ENCODE peak calls at places on chromosomes 4 and X, in four cellular contexts. L is effector memory CD4-positive, alpha-beta T cell; F is mucosa of descending colon; Q is PC-3. P is an unnamed sample.

GRCh38 chr4:94410678-94411206 is 41.0 kb upstream of the PDLIM5 start:
- DNase-seq in L (no peak), F (no peak), Q (peak; percentile 22), P (no peak)

GRCh38 chrX:30085571-30085970 is 129.8 kb upstream of the MAGEB2 start:
- DNase-seq in L (no peak), F (no peak), Q (no peak), P (no peak)

GRCh38 chr4:10458190-10458589 is 964 bp upstream of the ZNF518B start:
- DNase-seq in L (no peak), F (peak; percentile 47), Q (no peak), P (no peak)

GRCh38 chr4:183722738-183723560 is 63.9 kb downstream of the TRAPPC11 start:
- DNase-seq in L (peak; percentile 35), F (peak; percentile 82), Q (peak; percentile 75), P (peak; percentile 14)

GRCh38 chr4:100907465-100908454 is 389.9 kb upstream of the EMCN start:
- DNase-seq in L (no peak), F (no peak), Q (peak; percentile 50), P (peak; percentile 2)

GRCh38 chrX:1658083-1658463 is 43.2 kb downstream of the ASMT start:
- DNase-seq in L (no peak), F (no peak), Q (no peak), P (no peak)

GRCh38 chr4:111466821-111467605 is 678.2 kb upstream of the FAM241A start:
- DNase-seq in L (no peak), F (no peak), Q (no peak), P (peak; percentile 23)

GRCh38 chr4:158778065-158778711 is 9.4 kb downstream of the FNIP2 start:
- DNase-seq in L (no peak), F (no peak), Q (no peak), P (no peak)

GRCh38 chrX:50613846-50614245 is 143.2 kb upstream of the DGKK start:
- DNase-seq in L (no peak), F (no peak), Q (no peak), P (peak; percentile 16)

GRCh38 chr4:35525192-35525978 is 718.9 kb downstream of the ARAP2 start:
- DNase-seq in L (no peak), F (peak; percentile 26), Q (peak; percentile 2), P (no peak)

GRCh38 chr4:151029537-151029936 is 14.5 kb upstream of the LRBA start:
- DNase-seq in L (no peak), F (no peak), Q (no peak), P (no peak)

GRCh38 chrX:104270916-104271512 is 16.3 kb upstream of the ESX1 start:
- DNase-seq in L (no peak), F (no peak), Q (peak; percentile 82), P (peak; percentile 4)

DNA sequence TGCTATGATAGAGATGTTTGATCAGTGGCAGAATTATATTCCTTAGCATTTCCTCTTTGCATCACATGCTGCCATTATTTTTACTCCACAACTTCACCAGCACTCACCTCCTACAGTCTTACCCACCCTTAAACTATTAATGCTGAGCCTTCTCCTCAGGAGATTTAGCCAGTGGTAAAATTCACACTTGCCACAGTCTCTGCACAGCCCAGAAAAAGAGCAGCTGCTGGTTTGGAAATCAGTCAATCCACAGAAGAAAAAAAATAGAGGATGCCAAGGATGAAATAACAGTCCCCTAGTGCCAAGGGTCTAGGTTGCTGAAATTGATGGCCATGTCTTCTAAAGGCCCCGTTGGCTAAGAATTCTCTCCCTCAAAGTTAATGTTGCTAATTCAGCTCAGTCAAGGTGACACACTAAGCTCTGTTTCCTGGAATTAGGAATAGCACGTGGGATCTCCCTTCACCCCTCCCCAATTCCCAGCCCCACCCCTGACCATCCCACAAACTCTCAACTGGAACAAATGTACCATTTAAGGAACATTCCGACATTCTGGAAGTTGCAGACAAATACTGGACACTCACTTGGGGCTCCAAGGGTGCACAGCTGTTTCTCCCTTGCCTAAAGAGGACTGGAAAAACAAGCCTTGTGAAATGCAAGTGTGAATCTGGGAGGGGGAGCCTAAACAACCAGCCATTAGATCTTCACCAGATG is 5.7 kb downstream of the ATP1B4 start:
- DNase-seq in L (no peak), F (no peak), Q (no peak), P (no peak)
- H3K4me1 ChIP-seq in L (no peaks in the 10 kb centered on the region), F (no peaks in the 10 kb centered on the region), Q (no peaks in the 10 kb centered on the region), P (no peaks in the 10 kb centered on the region)

DNA sequence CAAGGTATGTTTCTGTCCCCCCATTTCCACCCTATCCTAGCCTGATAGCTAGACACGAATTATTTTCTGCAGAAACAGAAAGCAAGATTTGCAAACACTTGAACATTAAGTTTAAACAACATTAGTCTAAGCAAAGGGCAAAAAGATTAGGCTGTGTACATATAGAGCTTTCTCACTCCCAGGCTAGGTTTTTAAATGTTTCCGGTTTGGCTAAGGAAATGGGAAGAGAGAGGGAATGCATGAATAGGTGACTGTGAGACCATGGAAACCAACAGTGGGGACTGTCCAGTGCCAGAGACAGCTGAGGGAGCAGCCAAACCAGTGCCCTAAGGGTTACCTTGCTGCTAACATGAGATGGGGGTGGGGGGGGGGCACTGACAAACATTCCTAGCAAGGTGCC is 242.7 kb downstream of the SCFD2 start:
- DNase-seq in L (no peak), F (no peak), Q (no peak), P (no peak)
- H3K4me1 ChIP-seq in L (no peaks in the 10 kb centered on the region), F (peaks cover 12% of the 10 kb centered on the region), Q (no peaks in the 10 kb centered on the region), P (peaks cover 9% of the 10 kb centered on the region)

DNA sequence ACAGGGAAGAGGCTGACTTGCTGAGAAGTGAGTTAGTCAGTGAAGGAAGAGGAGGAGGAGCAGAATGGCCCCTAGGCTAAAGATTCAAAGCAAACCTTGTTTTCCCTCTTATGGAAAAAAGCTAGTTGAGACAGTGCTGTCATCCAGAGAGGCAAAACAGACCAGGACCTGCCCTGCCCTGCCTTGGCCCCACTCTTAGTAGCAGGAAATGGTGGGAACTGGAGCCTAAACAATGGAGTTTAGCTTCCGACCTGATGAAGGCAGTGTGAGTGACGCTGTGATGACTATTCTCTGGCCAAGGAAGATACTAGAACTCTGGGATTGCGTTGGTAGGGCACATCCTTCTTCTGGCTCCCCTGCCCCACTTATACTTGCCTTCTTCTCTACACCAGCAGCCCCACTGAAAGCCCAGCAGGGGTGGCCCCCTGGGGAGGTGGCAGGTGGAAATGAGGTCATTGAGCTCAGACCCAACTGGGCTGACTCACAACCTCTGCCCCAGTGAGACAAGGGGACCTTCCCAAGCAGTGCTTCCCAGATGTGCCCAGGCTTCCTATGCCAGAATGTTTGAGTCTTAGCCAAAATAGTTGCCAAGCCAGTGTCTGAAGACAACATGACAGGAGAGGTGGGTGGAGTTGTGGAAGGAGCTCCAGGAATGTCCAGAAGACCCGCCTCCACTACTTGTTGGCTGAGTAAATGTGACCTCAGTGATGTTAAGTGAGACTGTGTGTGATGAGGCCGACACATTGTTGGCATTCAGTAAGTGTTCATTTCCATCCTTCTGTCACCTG is 38.8 kb downstream of the MSN start:
- DNase-seq in L (peak; percentile 40), F (no peak), Q (peak; percentile 69), P (peak; percentile 72)
- H3K4me1 ChIP-seq in L (peaks cover 42% of the 10 kb centered on the region), F (peaks cover 7% of the 10 kb centered on the region), Q (peaks cover 39% of the 10 kb centered on the region), P (peaks cover 36% of the 10 kb centered on the region)

DNA sequence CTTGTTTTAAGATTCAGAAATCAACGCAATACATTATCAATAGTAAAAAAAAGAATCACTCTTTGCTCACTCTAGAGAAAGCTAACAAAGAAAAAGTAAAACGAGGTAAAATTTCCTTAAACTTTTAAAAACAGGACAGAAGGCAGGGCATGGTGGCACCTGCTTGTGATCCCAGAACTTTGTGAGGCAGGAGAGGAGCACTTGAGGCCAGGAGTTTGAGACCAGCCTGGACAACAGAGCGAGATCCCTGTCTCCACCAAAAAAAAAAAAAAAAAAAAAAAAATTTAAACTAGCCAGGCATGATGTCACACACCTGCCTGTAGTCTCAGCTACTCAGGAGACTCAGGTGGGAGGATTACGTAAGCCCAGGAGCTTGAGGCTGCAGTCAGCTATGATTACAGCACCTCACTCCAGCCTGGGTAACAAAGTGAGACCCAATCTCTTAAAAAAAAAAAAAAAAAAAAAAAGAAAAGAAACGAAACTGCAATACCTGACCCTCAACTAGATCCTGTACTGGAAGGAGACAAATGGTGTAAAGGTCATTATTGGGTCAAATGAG is 3.5 kb downstream of the CCNI start:
- DNase-seq in L (peak; percentile 52), F (no peak), Q (peak; percentile 29), P (no peak)
- H3K4me1 ChIP-seq in L (peaks cover 17% of the 10 kb centered on the region), F (peaks cover 24% of the 10 kb centered on the region), Q (peaks cover 24% of the 10 kb centered on the region), P (peaks cover 18% of the 10 kb centered on the region)

GRCh38 chrX:154056739-154057367 is 37.2 kb upstream of the IRAK1 start:
- DNase-seq in L (no peak), F (no peak), Q (no peak), P (no peak)
- H3K4me1 ChIP-seq in L (peaks cover 9% of the 10 kb centered on the region), F (peaks cover 5% of the 10 kb centered on the region), Q (no peaks in the 10 kb centered on the region), P (peaks cover 8% of the 10 kb centered on the region)

GRCh38 chr4:152556814-152557213 is 20.9 kb upstream of the FBXW7 start:
- DNase-seq in L (no peak), F (no peak), Q (no peak), P (no peak)
- H3K4me1 ChIP-seq in L (peaks cover 22% of the 10 kb centered on the region), F (no peaks in the 10 kb centered on the region), Q (no peaks in the 10 kb centered on the region), P (no peaks in the 10 kb centered on the region)

P was measured in astrocyte.